ENCODE peak calls at places on chromosomes 4 and X, in eight cellular contexts. H is AG10803, W is gastrocnemius medialis, T is lower leg skin, I is MM.1S, Y is NB4, S is psoas muscle, L is HCT116. M is an unnamed sample.

GRCh38 chr4:54414545-54414944 is 185.5 kb downstream of the PDGFRA start:
- DNase-seq in H (no peak), W (no peak), T (no peak), I (no peak), Y (no peak), S (no peak), L (no peak), M (no peak)

GRCh38 chrX:23513121-23513520 is 154.2 kb upstream of the PRDX4 start:
- DNase-seq in H (no peak), W (no peak), T (no peak), I (no peak), Y (no peak), S (no peak), L (no peak), M (no peak)

GRCh38 chrX:1072637-1073377 is 139.6 kb downstream of the CRLF2 start:
- DNase-seq in H (no peak), W (no peak), T (no peak), I (no peak), Y (peak), S (no peak), L (peak), M (no peak)

GRCh38 chr4:114653675-114654074 is 55.1 kb downstream of the UGT8 start:
- DNase-seq in H (no peak), W (no peak), T (no peak), I (no peak), Y (no peak), S (no peak), L (no peak), M (no peak)

GRCh38 chrX:12702509-12703091 is 88.6 kb upstream of the PRPS2 start:
- DNase-seq in H (no peak), W (no peak), T (no peak), I (no peak), Y (peak), S (no peak), L (peak), M (peak)

GRCh38 chr4:103400405-103400804 is 202.3 kb upstream of the CENPE start:
- DNase-seq in H (no peak), W (no peak), T (no peak), I (no peak), Y (peak), S (no peak), L (no peak), M (no peak)

GRCh38 chr4:3862640-3863420 is 96.6 kb downstream of the ADRA2C start:
- DNase-seq in H (no peak), W (no peak), T (no peak), I (no peak), Y (no peak), S (no peak), L (no peak), M (no peak)

GRCh38 chrX:138925330-138925729 is 213.8 kb upstream of the FGF13 start:
- DNase-seq in H (peak), W (peak), T (no peak), I (no peak), Y (peak), S (peak), L (no peak), M (no peak)

GRCh38 chrX:152520653-152521052 is 69.5 kb upstream of the GABRA3 start:
- DNase-seq in H (no peak), W (no peak), T (no peak), I (peak), Y (no peak), S (no peak), L (no peak), M (no peak)

GRCh38 chr4:99811850-99812249 is 4.8 kb upstream of the DAPP1 start:
- DNase-seq in H (peak), W (no peak), T (no peak), I (peak), Y (peak), S (no peak), L (peak), M (no peak)

GRCh38 chrX:107979534-107979933 is 2.6 kb downstream of the TEX13B start:
- DNase-seq in H (no peak), W (no peak), T (no peak), I (no peak), Y (no peak), S (no peak), L (no peak), M (no peak)

GRCh38 chrX:153688900-153689590 is 1.3 kb downstream of the SLC6A8 start:
- DNase-seq in H (peak), W (peak), T (no peak), I (no peak), Y (no peak), S (peak), L (no peak), M (peak)
- H3K4me3 ChIP-seq in H (peak), W (peak), T (no peak), I (no peak), Y (no peak), S (peak), L (peak), M (peak)

GRCh38 chr4:189660737-189661330 is 279.8 kb upstream of the FRG1 start:
- DNase-seq in H (no peak), W (no peak), T (no peak), I (no peak), Y (no peak), S (no peak), L (no peak), M (no peak)
- H3K4me3 ChIP-seq in H (no peak), W (no peak), T (no peak), I (no peak), Y (no peak), S (no peak), L (no peak), M (no peak)

GRCh38 chr4:13539721-13540445 is 4.4 kb downstream of the NKX3-2 start:
- DNase-seq in H (no peak), W (no peak), T (no peak), I (peak), Y (no peak), S (no peak), L (no peak), M (no peak)
- H3K4me3 ChIP-seq in H (no peak), W (no peak), T (no peak), I (no peak), Y (no peak), S (peak), L (no peak), M (no peak)

GRCh38 chr4:92451792-92452191 is 148.0 kb downstream of the GRID2 start:
- DNase-seq in H (no peak), W (no peak), T (no peak), I (no peak), Y (no peak), S (no peak), L (no peak), M (no peak)
- H3K4me3 ChIP-seq in H (no peak), W (no peak), T (no peak), I (no peak), Y (no peak), S (no peak), L (no peak), M (no peak)

DNA sequence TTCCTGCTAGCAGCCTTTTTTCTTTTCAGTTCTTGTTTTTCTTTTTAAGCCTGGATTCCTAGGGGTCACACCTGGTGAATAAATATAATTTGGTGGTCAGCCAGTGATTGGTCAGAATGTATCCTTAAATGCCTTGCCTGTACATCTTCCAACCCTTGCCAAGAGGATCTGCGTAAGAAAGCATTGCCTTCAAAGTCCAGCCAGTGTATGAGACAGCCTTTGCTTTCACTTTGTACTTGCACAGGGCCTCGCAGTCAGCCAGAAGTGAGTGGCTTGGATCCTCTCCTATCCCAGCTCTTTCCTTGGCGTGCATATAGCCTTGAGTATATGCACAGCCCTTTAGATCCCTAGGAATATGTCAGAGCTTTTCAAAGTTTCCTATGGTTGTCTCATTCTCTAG is 22.2 kb downstream of the KANTR start:
- DNase-seq in H (peak), W (peak), T (no peak), I (peak), Y (no peak), S (no peak), L (no peak), M (peak)
- H3K4me3 ChIP-seq in H (peak), W (no peak), T (no peak), I (peak), Y (no peak), S (peak), L (no peak), M (no peak)

GRCh38 chr4:185307136-185307950 is 88.4 kb downstream of the LRP2BP start:
- DNase-seq in H (no peak), W (no peak), T (no peak), I (peak), Y (no peak), S (no peak), L (no peak), M (no peak)

GRCh38 chr4:185309770-185310169 is 86.0 kb downstream of the LRP2BP start:
- DNase-seq in H (no peak), W (no peak), T (no peak), I (peak), Y (no peak), S (no peak), L (no peak), M (no peak)

GRCh38 chr4:185304541-185304940 is 91.2 kb downstream of the LRP2BP start:
- DNase-seq in H (peak), W (no peak), T (no peak), I (no peak), Y (no peak), S (no peak), L (no peak), M (no peak)

GRCh38 chr4:185304944-185305690 is 90.6 kb downstream of the LRP2BP start:
- DNase-seq in H (no peak), W (no peak), T (no peak), I (peak), Y (peak), S (no peak), L (no peak), M (no peak)

GRCh38 chr4:185305979-185306442 is 89.7 kb downstream of the LRP2BP start:
- DNase-seq in H (peak), W (no peak), T (no peak), I (no peak), Y (no peak), S (no peak), L (peak), M (no peak)
- H3K4me3 ChIP-seq in H (no peak), W (no peak), T (no peak), I (no peak), Y (no peak), S (no peak), L (peak), M (no peak)

GRCh38 chr4:158915683-158916241 is 146.9 kb downstream of the FNIP2 start:
- DNase-seq in H (no peak), W (no peak), T (no peak), I (no peak), Y (no peak), S (no peak), L (no peak), M (no peak)

GRCh38 chr4:158912390-158913175 is 143.8 kb downstream of the FNIP2 start:
- DNase-seq in H (peak), W (no peak), T (no peak), I (no peak), Y (no peak), S (no peak), L (no peak), M (no peak)

GRCh38 chr4:158914178-158914577 is 145.4 kb downstream of the FNIP2 start:
- DNase-seq in H (peak), W (no peak), T (no peak), I (no peak), Y (no peak), S (no peak), L (no peak), M (no peak)

DNA sequence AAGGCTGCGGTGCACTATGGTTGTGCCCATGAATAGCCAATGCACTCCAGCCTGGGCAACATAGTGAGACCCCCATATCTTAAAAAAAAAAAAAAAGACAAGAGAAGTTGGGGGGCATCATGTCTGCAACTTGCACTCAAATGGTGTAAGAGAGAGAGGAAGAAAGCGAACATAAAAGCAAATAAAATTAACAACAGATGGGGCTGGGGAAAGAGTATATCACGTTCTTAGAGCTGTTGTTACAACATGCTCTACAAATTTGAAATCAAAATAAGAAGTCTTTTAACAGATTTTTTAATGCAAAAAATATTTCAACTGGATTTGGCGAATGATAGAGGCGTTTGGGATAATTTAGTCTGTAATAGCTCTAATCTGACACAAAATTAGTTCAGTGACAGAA is 144.9 kb downstream of the FNIP2 start:
- DNase-seq in H (peak), W (no peak), T (no peak), I (no peak), Y (no peak), S (no peak), L (no peak), M (no peak)
- H3K4me3 ChIP-seq in H (no peak), W (no peak), T (no peak), I (no peak), Y (no peak), S (no peak), L (no peak), M (no peak)